ENCODE peak calls at places on chromosome 7, in six cellular contexts. One of them, this sample, is unnamed.
A peak's percentile ranks its signal among the peaks of the same experiment; 100 is the strongest.

GRCh38 chr7:88001744-88002530 is 67.9 kb downstream of the ADAM22 start:
- DNase-seq in tibial nerve: no peak
- DNase-seq in Peyer's patch: no peak
- DNase-seq in right lobe of liver: no peak
- DNase-seq in thyroid gland: no peak
- DNase-seq in A549: no peak
- DNase-seq in this sample: no peak

GRCh38 chr7:112202819-112203218 is 3.4 kb downstream of the DOCK4 start:
- DNase-seq in A549: no peak
- DNase-seq in Peyer's patch: peak; percentile 38
- DNase-seq in tibial nerve: no peak
- DNase-seq in right lobe of liver: peak; percentile 87
- DNase-seq in thyroid gland: peak; percentile 42
- DNase-seq in this sample: no peak

GRCh38 chr7:30647589-30647988 is 34.7 kb downstream of the CRHR2 start:
- DNase-seq in right lobe of liver: no peak
- DNase-seq in tibial nerve: no peak
- DNase-seq in Peyer's patch: no peak
- DNase-seq in thyroid gland: no peak
- DNase-seq in A549: no peak
- DNase-seq in this sample: no peak

GRCh38 chr7:99061001-99061779 is 82.7 kb downstream of the SMURF1 start:
- DNase-seq in tibial nerve: no peak
- DNase-seq in thyroid gland: no peak
- DNase-seq in Peyer's patch: no peak
- DNase-seq in right lobe of liver: no peak
- DNase-seq in A549: no peak
- DNase-seq in this sample: no peak

GRCh38 chr7:28433604-28434254 is 21.4 kb downstream of the CREB5 start:
- DNase-seq in thyroid gland: no peak
- DNase-seq in tibial nerve: no peak
- DNase-seq in right lobe of liver: no peak
- DNase-seq in Peyer's patch: no peak
- DNase-seq in A549: no peak
- DNase-seq in this sample: no peak

GRCh38 chr7:130874071-130874915 is 140.3 kb upstream of the KLF14 start:
- DNase-seq in A549: no peak
- DNase-seq in thyroid gland: no peak
- DNase-seq in right lobe of liver: no peak
- DNase-seq in tibial nerve: no peak
- DNase-seq in Peyer's patch: no peak
- DNase-seq in this sample: no peak

GRCh38 chr7:100730136-100730800 is 3.1 kb upstream of the ZAN start:
- DNase-seq in right lobe of liver: no peak
- DNase-seq in tibial nerve: no peak
- DNase-seq in A549: no peak
- DNase-seq in thyroid gland: no peak
- DNase-seq in Peyer's patch: no peak
- DNase-seq in this sample: no peak

GRCh38 chr7:93799750-93800357 is 90.7 kb downstream of the TFPI2 start:
- DNase-seq in Peyer's patch: no peak
- DNase-seq in right lobe of liver: no peak
- DNase-seq in tibial nerve: no peak
- DNase-seq in thyroid gland: no peak
- DNase-seq in A549: peak; percentile 22
- DNase-seq in this sample: no peak

GRCh38 chr7:64606385-64606784 is 43.5 kb upstream of the ZNF680 start:
- DNase-seq in tibial nerve: no peak
- DNase-seq in Peyer's patch: no peak
- DNase-seq in A549: no peak
- DNase-seq in thyroid gland: no peak
- DNase-seq in right lobe of liver: no peak
- DNase-seq in this sample: no peak

GRCh38 chr7:80941206-80941758 is 22.4 kb upstream of the SEMA3C start:
- DNase-seq in Peyer's patch: no peak
- DNase-seq in tibial nerve: no peak
- DNase-seq in thyroid gland: no peak
- DNase-seq in A549: peak; percentile 17
- DNase-seq in right lobe of liver: no peak
- DNase-seq in this sample: no peak

GRCh38 chr7:120043250-120043649 is 229.7 kb upstream of the KCND2 start:
- DNase-seq in A549: no peak
- DNase-seq in right lobe of liver: no peak
- DNase-seq in tibial nerve: no peak
- DNase-seq in thyroid gland: no peak
- DNase-seq in Peyer's patch: no peak
- DNase-seq in this sample: no peak

GRCh38 chr7:30450123-30450982 is 28.2 kb downstream of the NOD1 start:
- DNase-seq in tibial nerve: no peak
- DNase-seq in thyroid gland: peak; percentile 43
- DNase-seq in right lobe of liver: no peak
- DNase-seq in A549: no peak
- DNase-seq in Peyer's patch: no peak
- DNase-seq in this sample: peak; percentile 2

GRCh38 chr7:127514499-127514898 is 70.9 kb downstream of the GCC1 start:
- DNase-seq in tibial nerve: no peak
- DNase-seq in A549: peak; percentile 31
- DNase-seq in thyroid gland: no peak
- DNase-seq in right lobe of liver: no peak
- DNase-seq in Peyer's patch: no peak
- DNase-seq in this sample: no peak

GRCh38 chr7:108222236-108222892 is 92.2 kb upstream of the LAMB4 start:
- DNase-seq in tibial nerve: no peak
- DNase-seq in right lobe of liver: no peak
- DNase-seq in Peyer's patch: no peak
- DNase-seq in A549: no peak
- DNase-seq in thyroid gland: no peak
- DNase-seq in this sample: no peak

GRCh38 chr7:157637216-157637954 is 300.6 kb downstream of the DNAJB6 start:
- DNase-seq in A549: no peak
- DNase-seq in thyroid gland: no peak
- DNase-seq in Peyer's patch: no peak
- DNase-seq in tibial nerve: no peak
- DNase-seq in right lobe of liver: no peak
- DNase-seq in this sample: no peak

GRCh38 chr7:45697576-45698136 is 123.5 kb downstream of the ADCY1 start:
- DNase-seq in tibial nerve: no peak
- DNase-seq in A549: no peak
- DNase-seq in Peyer's patch: no peak
- DNase-seq in right lobe of liver: no peak
- DNase-seq in thyroid gland: no peak
- DNase-seq in this sample: no peak
- TF ChIP-seq POLR2A in tibial nerve: no peak
- TF ChIP-seq POLR2A in A549: no peak
- TF ChIP-seq POLR2A in Peyer's patch: no peak
- TF ChIP-seq POLR2A in right lobe of liver: no peak
- TF ChIP-seq POLR2A in thyroid gland: no peak
- TF ChIP-seq POLR2A in this sample: no peak

GRCh38 chr7:95584752-95585425 is 11.4 kb downstream of the PDK4 start:
- DNase-seq in thyroid gland: no peak
- DNase-seq in Peyer's patch: no peak
- DNase-seq in tibial nerve: no peak
- DNase-seq in right lobe of liver: no peak
- DNase-seq in A549: no peak
- DNase-seq in this sample: no peak
- TF ChIP-seq POLR2A in thyroid gland: peak; percentile 4
- TF ChIP-seq POLR2A in Peyer's patch: no peak
- TF ChIP-seq POLR2A in tibial nerve: no peak
- TF ChIP-seq POLR2A in right lobe of liver: peak; percentile 5
- TF ChIP-seq POLR2A in A549: no peak
- TF ChIP-seq POLR2A in this sample: no peak

GRCh38 chr7:25117226-25118047 is 7.6 kb downstream of the CYCS start:
- DNase-seq in A549: no peak
- DNase-seq in Peyer's patch: peak; percentile 35
- DNase-seq in right lobe of liver: no peak
- DNase-seq in thyroid gland: no peak
- DNase-seq in tibial nerve: no peak
- DNase-seq in this sample: no peak
- TF ChIP-seq POLR2A in A549: no peak
- TF ChIP-seq POLR2A in Peyer's patch: no peak
- TF ChIP-seq POLR2A in right lobe of liver: no peak
- TF ChIP-seq POLR2A in thyroid gland: no peak
- TF ChIP-seq POLR2A in tibial nerve: no peak
- TF ChIP-seq POLR2A in this sample: no peak

DNA sequence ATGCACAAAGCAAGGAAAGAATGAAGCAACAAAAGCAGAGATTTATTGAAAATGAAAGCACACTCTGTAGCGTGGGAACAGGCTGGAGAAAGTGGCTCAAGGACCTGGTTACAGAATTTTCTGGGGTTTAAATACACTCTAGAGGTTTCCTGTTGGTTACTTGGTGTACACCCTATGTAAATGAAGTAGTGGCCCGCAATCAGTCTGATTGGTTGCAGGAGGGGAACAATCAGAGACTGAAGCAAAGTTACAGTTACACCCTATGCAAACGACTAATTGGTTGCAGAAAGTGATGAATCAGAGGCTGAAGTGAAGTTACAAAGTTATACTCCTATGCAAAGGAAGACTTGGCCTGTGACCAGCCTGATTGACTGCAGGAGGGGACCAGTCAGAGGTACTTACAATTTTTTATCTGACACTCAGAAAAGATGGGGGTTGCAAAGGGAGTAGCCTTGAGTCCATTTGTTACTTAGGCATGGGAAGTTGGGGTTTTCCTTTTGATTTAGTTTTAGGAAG is 3.6 kb upstream of the MTPN start:
- DNase-seq in A549: no peak
- DNase-seq in Peyer's patch: peak; percentile 82
- DNase-seq in thyroid gland: no peak
- DNase-seq in tibial nerve: no peak
- DNase-seq in right lobe of liver: no peak
- DNase-seq in this sample: no peak
- TF ChIP-seq POLR2A in A549: no peak
- TF ChIP-seq POLR2A in Peyer's patch: no peak
- TF ChIP-seq POLR2A in thyroid gland: no peak
- TF ChIP-seq POLR2A in tibial nerve: no peak
- TF ChIP-seq POLR2A in right lobe of liver: no peak
- TF ChIP-seq POLR2A in this sample: no peak

This sample was measured in ovary.